ENCODE peak calls at places on chromosomes 11 and 22, in six cellular contexts. One of them, this sample, is unnamed.

GRCh38 chr22:45475063-45475747 is 27.5 kb upstream of the FBLN1 start:
- DNase-seq in uterus: no peak
- DNase-seq in astrocyte of the cerebellum: no peak
- DNase-seq in AG04450: no peak
- DNase-seq in GM06990: no peak
- DNase-seq in astrocyte of the spinal cord: no peak
- DNase-seq in this sample: no peak

GRCh38 chr22:36017661-36018091 is 10.9 kb downstream of the RBFOX2 start:
- DNase-seq in uterus: no peak
- DNase-seq in astrocyte of the cerebellum: no peak
- DNase-seq in AG04450: no peak
- DNase-seq in GM06990: peak; percentile 24
- DNase-seq in astrocyte of the spinal cord: no peak
- DNase-seq in this sample: no peak

GRCh38 chr11:78417175-78417887 is at the start of gene GAB2:
- DNase-seq in uterus: no peak
- DNase-seq in astrocyte of the cerebellum: no peak
- DNase-seq in AG04450: no peak
- DNase-seq in GM06990: no peak
- DNase-seq in astrocyte of the spinal cord: no peak
- DNase-seq in this sample: no peak

GRCh38 chr11:62592216-62592815 is 993 bp upstream of the TUT1 start:
- DNase-seq in uterus: no peak
- DNase-seq in astrocyte of the cerebellum: no peak
- DNase-seq in AG04450: no peak
- DNase-seq in GM06990: no peak
- DNase-seq in astrocyte of the spinal cord: no peak
- DNase-seq in this sample: no peak

GRCh38 chr11:93392862-93393261 is 62.3 kb downstream of the DEUP1 start:
- DNase-seq in uterus: no peak
- DNase-seq in astrocyte of the cerebellum: no peak
- DNase-seq in AG04450: no peak
- DNase-seq in GM06990: no peak
- DNase-seq in astrocyte of the spinal cord: no peak
- DNase-seq in this sample: no peak

GRCh38 chr22:19566599-19567382 is 42.6 kb upstream of the CLDN5 start:
- DNase-seq in uterus: no peak
- DNase-seq in astrocyte of the cerebellum: no peak
- DNase-seq in AG04450: no peak
- DNase-seq in GM06990: no peak
- DNase-seq in astrocyte of the spinal cord: no peak
- DNase-seq in this sample: no peak

GRCh38 chr22:48781868-48782267 is 1045.8 kb downstream of the BRD1 start:
- DNase-seq in uterus: no peak
- DNase-seq in astrocyte of the cerebellum: no peak
- DNase-seq in AG04450: no peak
- DNase-seq in GM06990: no peak
- DNase-seq in astrocyte of the spinal cord: no peak
- DNase-seq in this sample: no peak

GRCh38 chr11:113345978-113346377 is 31.6 kb downstream of the TTC12 start:
- DNase-seq in uterus: no peak
- DNase-seq in astrocyte of the cerebellum: no peak
- DNase-seq in AG04450: peak; percentile 27
- DNase-seq in GM06990: no peak
- DNase-seq in astrocyte of the spinal cord: no peak
- DNase-seq in this sample: no peak

GRCh38 chr11:66962247-66962646 is 4.1 kb upstream of the PC start:
- DNase-seq in uterus: no peak
- DNase-seq in astrocyte of the cerebellum: no peak
- DNase-seq in AG04450: no peak
- DNase-seq in GM06990: no peak
- DNase-seq in astrocyte of the spinal cord: no peak
- DNase-seq in this sample: no peak

GRCh38 chr11:31813242-31813960 is 2.3 kb upstream of the PAX6 start:
- DNase-seq in uterus: no peak
- DNase-seq in astrocyte of the cerebellum: no peak
- DNase-seq in AG04450: no peak
- DNase-seq in GM06990: no peak
- DNase-seq in astrocyte of the spinal cord: no peak
- DNase-seq in this sample: no peak

GRCh38 chr22:46149493-46149997 is 781 bp upstream of the PPARA start:
- DNase-seq in uterus: peak; percentile 55
- DNase-seq in astrocyte of the cerebellum: no peak
- DNase-seq in AG04450: no peak
- DNase-seq in GM06990: no peak
- DNase-seq in astrocyte of the spinal cord: peak; percentile 10
- DNase-seq in this sample: peak; percentile 48

GRCh38 chr11:8067929-8068575 is 13.0 kb upstream of the TUB start:
- DNase-seq in uterus: no peak
- DNase-seq in astrocyte of the cerebellum: no peak
- DNase-seq in AG04450: no peak
- DNase-seq in GM06990: no peak
- DNase-seq in astrocyte of the spinal cord: no peak
- DNase-seq in this sample: no peak

GRCh38 chr11:11451501-11452005 is 98.5 kb upstream of the CSNK2A3 start:
- DNase-seq in uterus: no peak
- DNase-seq in astrocyte of the cerebellum: no peak
- DNase-seq in AG04450: no peak
- DNase-seq in GM06990: no peak
- DNase-seq in astrocyte of the spinal cord: no peak
- DNase-seq in this sample: no peak

GRCh38 chr11:35943761-35944502 is at the start of gene LDLRAD3:
- DNase-seq in uterus: peak; percentile 85
- DNase-seq in astrocyte of the cerebellum: peak; percentile 23
- DNase-seq in AG04450: peak; percentile 56
- DNase-seq in GM06990: peak; percentile 80
- DNase-seq in astrocyte of the spinal cord: peak; percentile 86
- DNase-seq in this sample: peak; percentile 34

DNA sequence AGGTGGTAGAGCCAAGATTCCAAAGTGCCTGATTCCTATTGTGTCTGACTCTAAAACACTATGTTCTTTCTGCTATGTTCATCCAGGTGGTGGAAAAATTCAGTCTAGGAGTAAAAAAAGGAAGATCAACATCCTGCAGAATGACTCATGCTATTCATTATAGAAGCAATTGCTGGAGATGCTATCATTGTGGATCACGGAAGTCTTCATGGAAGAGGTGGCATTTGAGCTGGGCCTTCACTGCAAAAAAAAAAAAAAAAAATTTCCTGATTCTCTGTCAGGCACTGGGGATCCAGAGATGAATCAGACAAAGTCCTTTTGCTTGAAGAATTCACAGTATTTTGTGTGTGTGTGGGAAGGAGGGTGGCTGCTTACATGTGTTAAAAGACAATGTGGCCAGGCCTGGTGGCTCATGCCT is 1.4 kb upstream of the UVRAG start:
- DNase-seq in uterus: no peak
- DNase-seq in astrocyte of the cerebellum: no peak
- DNase-seq in AG04450: no peak
- DNase-seq in GM06990: no peak
- DNase-seq in astrocyte of the spinal cord: no peak
- DNase-seq in this sample: no peak
- H3K4me3 ChIP-seq in uterus: no peak overlapping the region
- H3K4me3 ChIP-seq in astrocyte of the cerebellum: no peak overlapping the region
- H3K4me3 ChIP-seq in AG04450: no peak overlapping the region
- H3K4me3 ChIP-seq in GM06990: peak overlapping the region; percentile 91
- H3K4me3 ChIP-seq in astrocyte of the spinal cord: no peak overlapping the region
- H3K4me3 ChIP-seq in this sample: no peak overlapping the region

GRCh38 chr11:55854704-55855103 is 16.2 kb downstream of the OR5D16 start:
- DNase-seq in uterus: no peak
- DNase-seq in astrocyte of the cerebellum: no peak
- DNase-seq in AG04450: no peak
- DNase-seq in GM06990: no peak
- DNase-seq in astrocyte of the spinal cord: no peak
- DNase-seq in this sample: no peak
- TF ChIP-seq CTCF in uterus: no peak
- TF ChIP-seq CTCF in astrocyte of the cerebellum: no peak
- TF ChIP-seq CTCF in AG04450: no peak
- TF ChIP-seq CTCF in GM06990: no peak
- TF ChIP-seq CTCF in astrocyte of the spinal cord: no peak
- TF ChIP-seq CTCF in this sample: no peak

GRCh38 chr11:3163241-3163981 is 1.7 kb downstream of the OSBPL5 start:
- DNase-seq in uterus: no peak
- DNase-seq in astrocyte of the cerebellum: no peak
- DNase-seq in AG04450: no peak
- DNase-seq in GM06990: no peak
- DNase-seq in astrocyte of the spinal cord: no peak
- DNase-seq in this sample: no peak
- H3K4me3 ChIP-seq in uterus: peak overlapping the region; percentile 64
- H3K4me3 ChIP-seq in astrocyte of the cerebellum: peak overlapping the region; percentile 89
- H3K4me3 ChIP-seq in AG04450: peak overlapping the region; percentile 89
- H3K4me3 ChIP-seq in GM06990: no peak overlapping the region
- H3K4me3 ChIP-seq in astrocyte of the spinal cord: peak overlapping the region; percentile 87
- H3K4me3 ChIP-seq in this sample: no peak overlapping the region

GRCh38 chr11:65900899-65901180 is 652 bp upstream of the FOSL1 start:
- DNase-seq in uterus: no peak
- DNase-seq in astrocyte of the cerebellum: no peak
- DNase-seq in AG04450: no peak
- DNase-seq in GM06990: no peak
- DNase-seq in astrocyte of the spinal cord: no peak
- DNase-seq in this sample: no peak

GRCh38 chr11:65897020-65897471 is 3.1 kb downstream of the FOSL1 start:
- DNase-seq in uterus: no peak
- DNase-seq in astrocyte of the cerebellum: no peak
- DNase-seq in AG04450: no peak
- DNase-seq in GM06990: no peak
- DNase-seq in astrocyte of the spinal cord: peak; percentile 43
- DNase-seq in this sample: no peak

GRCh38 chr11:65900125-65900898 is at the start of gene FOSL1:
- DNase-seq in uterus: peak; percentile 77
- DNase-seq in astrocyte of the cerebellum: peak; percentile 84
- DNase-seq in AG04450: peak; percentile 89
- DNase-seq in GM06990: peak; percentile 93
- DNase-seq in astrocyte of the spinal cord: peak; percentile 98
- DNase-seq in this sample: peak; percentile 85

GRCh38 chr11:65898656-65899355 is 1.4 kb downstream of the FOSL1 start:
- DNase-seq in uterus: no peak
- DNase-seq in astrocyte of the cerebellum: no peak
- DNase-seq in AG04450: no peak
- DNase-seq in GM06990: no peak
- DNase-seq in astrocyte of the spinal cord: no peak
- DNase-seq in this sample: no peak

DNA sequence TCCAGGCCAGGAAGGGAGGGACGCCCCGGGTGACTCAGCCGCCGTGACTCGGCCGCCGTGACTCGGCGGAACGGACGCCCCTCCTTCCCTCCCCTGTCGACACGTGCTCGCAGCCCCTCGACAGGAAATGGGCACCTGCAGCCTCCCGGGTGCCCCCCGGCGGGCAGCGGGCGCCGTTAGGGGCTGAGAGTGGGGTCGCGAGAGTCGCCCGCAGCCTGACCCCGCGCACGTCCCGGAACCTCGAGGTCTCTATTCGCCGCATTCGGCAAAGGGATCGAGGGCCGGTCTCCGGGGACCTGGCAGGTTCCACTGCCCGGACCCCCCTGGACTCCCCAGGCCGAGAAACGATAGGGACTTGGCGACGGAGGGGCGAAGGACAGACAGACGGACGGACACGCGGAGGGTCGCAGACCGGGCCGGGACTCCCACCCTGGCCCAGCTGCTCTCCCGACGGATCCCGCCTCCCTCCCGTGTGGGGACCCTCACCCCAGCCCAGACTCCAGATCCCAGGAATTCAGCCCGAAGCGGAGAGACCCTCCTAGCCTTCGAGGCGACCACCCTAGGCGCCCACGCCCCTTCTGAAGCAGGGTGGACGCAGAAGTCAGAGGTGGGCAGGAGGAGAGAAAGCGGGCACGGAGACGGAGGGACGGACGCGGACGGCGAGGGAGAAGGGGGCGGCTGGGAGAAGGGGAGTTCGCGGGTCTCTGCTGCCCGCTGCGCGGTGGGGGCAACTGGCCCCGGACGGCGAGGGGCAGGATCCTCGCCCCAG is 648 bp downstream of the FOSL1 start:
- DNase-seq in uterus: peak; percentile 50
- DNase-seq in astrocyte of the cerebellum: no peak
- DNase-seq in AG04450: no peak
- DNase-seq in GM06990: peak; percentile 63
- DNase-seq in astrocyte of the spinal cord: peak; percentile 79
- DNase-seq in this sample: no peak
- TF ChIP-seq CTCF in uterus: no peak
- TF ChIP-seq CTCF in astrocyte of the cerebellum: no peak
- TF ChIP-seq CTCF in AG04450: no peak
- TF ChIP-seq CTCF in GM06990: peak; percentile 21
- TF ChIP-seq CTCF in astrocyte of the spinal cord: no peak
- TF ChIP-seq CTCF in this sample: no peak

GRCh38 chr11:100232006-100232405 is 455.1 kb upstream of the ARHGAP42 start:
- DNase-seq in uterus: no peak
- DNase-seq in astrocyte of the cerebellum: no peak
- DNase-seq in AG04450: no peak
- DNase-seq in GM06990: no peak
- DNase-seq in astrocyte of the spinal cord: no peak
- DNase-seq in this sample: no peak
- H3K4me3 ChIP-seq in uterus: no peak overlapping the region
- H3K4me3 ChIP-seq in astrocyte of the cerebellum: no peak overlapping the region
- H3K4me3 ChIP-seq in AG04450: no peak overlapping the region
- H3K4me3 ChIP-seq in GM06990: no peak overlapping the region
- H3K4me3 ChIP-seq in astrocyte of the spinal cord: no peak overlapping the region
- H3K4me3 ChIP-seq in this sample: no peak overlapping the region

GRCh38 chr22:43053176-43053575 is 36.0 kb downstream of the TTLL1 start:
- DNase-seq in uterus: no peak
- DNase-seq in astrocyte of the cerebellum: no peak
- DNase-seq in AG04450: no peak
- DNase-seq in GM06990: no peak
- DNase-seq in astrocyte of the spinal cord: no peak
- DNase-seq in this sample: no peak
- TF ChIP-seq CTCF in uterus: no peak
- TF ChIP-seq CTCF in astrocyte of the cerebellum: peak; percentile 25
- TF ChIP-seq CTCF in AG04450: peak; percentile 17
- TF ChIP-seq CTCF in GM06990: peak; percentile 25
- TF ChIP-seq CTCF in astrocyte of the spinal cord: peak; percentile 18
- TF ChIP-seq CTCF in this sample: peak; percentile 36

GRCh38 chr11:126060651-126061220 is 1.9 kb downstream of the CDON start:
- DNase-seq in uterus: no peak
- DNase-seq in astrocyte of the cerebellum: no peak
- DNase-seq in AG04450: no peak
- DNase-seq in GM06990: no peak
- DNase-seq in astrocyte of the spinal cord: no peak
- DNase-seq in this sample: no peak

GRCh38 chr11:126059238-126059761 is 3.4 kb downstream of the CDON start:
- DNase-seq in uterus: no peak
- DNase-seq in astrocyte of the cerebellum: no peak
- DNase-seq in AG04450: no peak
- DNase-seq in GM06990: no peak
- DNase-seq in astrocyte of the spinal cord: no peak
- DNase-seq in this sample: no peak

GRCh38 chr11:126054882-126055281 is 7.8 kb downstream of the CDON start:
- DNase-seq in uterus: no peak
- DNase-seq in astrocyte of the cerebellum: no peak
- DNase-seq in AG04450: no peak
- DNase-seq in GM06990: no peak
- DNase-seq in astrocyte of the spinal cord: no peak
- DNase-seq in this sample: no peak

GRCh38 chr11:126054412-126054811 is 8.3 kb downstream of the CDON start:
- DNase-seq in uterus: no peak
- DNase-seq in astrocyte of the cerebellum: no peak
- DNase-seq in AG04450: no peak
- DNase-seq in GM06990: no peak
- DNase-seq in astrocyte of the spinal cord: no peak
- DNase-seq in this sample: no peak

DNA sequence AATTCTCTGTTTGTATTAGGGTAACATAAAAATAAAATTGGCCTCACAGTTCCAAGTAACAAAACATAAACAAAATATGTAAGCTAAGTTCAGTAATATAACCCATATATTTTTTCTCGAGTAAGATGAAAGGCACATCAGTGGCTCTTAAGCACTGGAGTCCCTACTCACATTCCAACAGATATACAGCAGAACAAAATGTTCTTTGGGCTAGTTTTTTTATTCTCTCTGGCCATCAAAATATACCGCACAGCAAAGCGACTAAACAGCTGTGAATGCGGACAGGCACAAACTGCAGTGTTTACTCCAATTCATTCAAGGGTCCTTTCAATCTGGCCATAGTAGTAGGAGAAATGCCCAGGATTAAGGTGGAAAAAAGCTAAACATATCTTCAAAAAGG is 4.6 kb downstream of the CDON start:
- DNase-seq in uterus: no peak
- DNase-seq in astrocyte of the cerebellum: no peak
- DNase-seq in AG04450: no peak
- DNase-seq in GM06990: no peak
- DNase-seq in astrocyte of the spinal cord: no peak
- DNase-seq in this sample: no peak
- H3K4me3 ChIP-seq in uterus: peak overlapping the region; percentile 0
- H3K4me3 ChIP-seq in astrocyte of the cerebellum: no peak overlapping the region
- H3K4me3 ChIP-seq in AG04450: no peak overlapping the region
- H3K4me3 ChIP-seq in GM06990: no peak overlapping the region
- H3K4me3 ChIP-seq in astrocyte of the spinal cord: no peak overlapping the region
- H3K4me3 ChIP-seq in this sample: no peak overlapping the region